ENCODE peak calls at places on chromosome 1, in four cellular contexts. Z is NCI-H446, H is IMR-90, N is occipital lobe. E is an unnamed sample.

GRCh38 chr1:207282496-207283380 is 38.7 kb upstream of the CD55 start:
- DNase-seq in Z (no peak), H (peak), N (no peak), E (no peak)

GRCh38 chr1:150321826-150322166 is 463 bp downstream of the PRPF3 start:
- DNase-seq in Z (no peak), H (no peak), N (no peak), E (no peak)

GRCh38 chr1:108199231-108199657 is 899 bp downstream of the SLC25A24 start:
- DNase-seq in Z (no peak), H (peak), N (no peak), E (no peak)

GRCh38 chr1:111486431-111486830 is 12.6 kb downstream of the C1orf162 start:
- DNase-seq in Z (no peak), H (no peak), N (no peak), E (no peak)

GRCh38 chr1:33122483-33123170 is 41.7 kb downstream of the AZIN2 start:
- DNase-seq in Z (no peak), H (no peak), N (no peak), E (no peak)

GRCh38 chr1:117967472-117967871 is 37.9 kb downstream of the WDR3 start:
- DNase-seq in Z (peak), H (peak), N (no peak), E (peak)

GRCh38 chr1:215198021-215198420 is 115.5 kb downstream of the KCNK2 start:
- DNase-seq in Z (no peak), H (no peak), N (no peak), E (no peak)

GRCh38 chr1:82392513-82392912 is 591.8 kb downstream of the ADGRL2 start:
- DNase-seq in Z (no peak), H (peak), N (no peak), E (no peak)

E was measured in DMS 273 treated with DMSO at 0.1 percent for 48 hours.